ENCODE peak calls at places on chromosomes 7 and 10, in ten cellular contexts. L is kidney glomerular epithelial cell; D is RWPE1; G is effector memory CD8-positive, alpha-beta T cell; E is CD4-positive, alpha-beta memory T cell; C is GM03348; U is HFFc6; A is amniotic epithelial cell; Y is GM12891; M is activated naive CD8-positive, alpha-beta T cell treated with anti-CD3 and anti-CD28 coated beads, Interleukin-2, amount 50 U/mL, for 16 hours. W is an unnamed sample.

GRCh38 chr10:100027416-100027815 is 17.7 kb upstream of the DNMBP start:
- DNase-seq in U (no peak), G (no peak), D (no peak), Y (no peak), C (no peak), M (no peak), A (peak; percentile 56), L (no peak), E (no peak), W (no peak)

GRCh38 chr7:30467275-30467674 is 11.3 kb downstream of the NOD1 start:
- DNase-seq in Y (no peak), E (no peak), M (no peak), A (no peak), C (no peak), D (no peak), U (no peak), G (no peak), L (no peak), W (no peak)

GRCh38 chr7:101554584-101555268 is 74.4 kb downstream of the MYL10 start:
- DNase-seq in Y (no peak), E (no peak), U (no peak), A (no peak), D (no peak), C (no peak), M (no peak), L (no peak), G (no peak), W (no peak)

GRCh38 chr7:80584778-80585177 is 53.7 kb upstream of the CD36 start:
- DNase-seq in C (no peak), U (no peak), A (peak; percentile 98), L (no peak), M (no peak), G (no peak), Y (no peak), D (peak; percentile 25), E (no peak), W (no peak)

GRCh38 chr10:125017547-125018298 is 75.8 kb downstream of the ZRANB1 start:
- DNase-seq in E (no peak), G (no peak), D (no peak), U (no peak), Y (no peak), M (no peak), L (no peak), C (no peak), A (no peak), W (no peak)

GRCh38 chr10:70910486-70911350 is 22.4 kb upstream of the PCBD1 start:
- DNase-seq in M (no peak), A (no peak), Y (no peak), D (no peak), C (no peak), G (no peak), L (no peak), U (no peak), E (no peak), W (no peak)

GRCh38 chr7:26525413-26526287 is 234.0 kb downstream of the SNX10 start:
- DNase-seq in M (no peak), L (no peak), Y (no peak), C (no peak), D (no peak), E (no peak), U (no peak), A (no peak), G (no peak), W (no peak)

GRCh38 chr10:24951201-24952145 is 933 bp downstream of the PRTFDC1 start:
- DNase-seq in Y (no peak), G (no peak), C (peak; percentile 40), E (peak; percentile 18), L (no peak), U (peak; percentile 23), M (no peak), A (peak; percentile 43), D (no peak), W (no peak)

GRCh38 chr10:36256905-36257304 is 614.8 kb upstream of the FZD8 start:
- DNase-seq in M (no peak), A (peak; percentile 97), L (peak; percentile 10), C (peak; percentile 52), E (no peak), Y (no peak), G (no peak), U (no peak), D (no peak), W (no peak)